ENCODE peak calls at places on chromosome 18, in seven cellular contexts. T, F, A, C, K, V and O are unnamed samples.

GRCh38 chr18:80143876-80144275 is 34.8 kb downstream of the ADNP2 start:
- DNase-seq in T (no peak), F (no peak), A (no peak), C (no peak), K (no peak), V (no peak), O (no peak)

GRCh38 chr18:51943281-51943680 is 396.7 kb upstream of the DCC start:
- DNase-seq in T (no peak), F (no peak), A (no peak), C (no peak), K (no peak), V (no peak), O (no peak)

GRCh38 chr18:56505971-56506370 is 132.4 kb downstream of the TXNL1 start:
- DNase-seq in T (no peak), F (no peak), A (no peak), C (no peak), K (no peak), V (no peak), O (no peak)

GRCh38 chr18:48902023-48902855 is 48.5 kb downstream of the SMAD7 start:
- DNase-seq in T (no peak), F (peak), A (peak), C (peak), K (no peak), V (peak), O (no peak)

GRCh38 chr18:51621103-51621969 is 423.9 kb upstream of the MEX3C start:
- DNase-seq in T (peak), F (peak), A (peak), C (peak), K (no peak), V (peak), O (peak)

GRCh38 chr18:58953627-58954026 is 89.0 kb downstream of the ZNF532 start:
- DNase-seq in T (no peak), F (no peak), A (no peak), C (peak), K (no peak), V (peak), O (no peak)

GRCh38 chr18:78006006-78006802 is 756.6 kb downstream of the GALR1 start:
- DNase-seq in T (no peak), F (no peak), A (no peak), C (no peak), K (no peak), V (no peak), O (no peak)

GRCh38 chr18:25251127-25251526 is 100.8 kb downstream of the ZNF521 start:
- DNase-seq in T (no peak), F (no peak), A (no peak), C (no peak), K (no peak), V (no peak), O (no peak)

GRCh38 chr18:25875574-25875973 is 214.8 kb downstream of the SS18 start:
- DNase-seq in T (no peak), F (no peak), A (no peak), C (no peak), K (no peak), V (peak), O (no peak)

GRCh38 chr18:9792565-9793226 is 84.6 kb downstream of the RAB31 start:
- DNase-seq in T (peak), F (no peak), A (peak), C (no peak), K (no peak), V (peak), O (peak)

GRCh38 chr18:69817335-69817935 is 130.2 kb downstream of the CD226 start:
- DNase-seq in T (no peak), F (no peak), A (no peak), C (no peak), K (no peak), V (no peak), O (no peak)

GRCh38 chr18:10378688-10379465 is 75.6 kb upstream of the APCDD1 start:
- DNase-seq in T (no peak), F (no peak), A (no peak), C (no peak), K (no peak), V (peak), O (no peak)

GRCh38 chr18:8835556-8835955 is 130.2 kb downstream of the MTCL1 start:
- DNase-seq in T (no peak), F (no peak), A (no peak), C (no peak), K (no peak), V (no peak), O (no peak)

GRCh38 chr18:50473896-50474295 is 86.0 kb upstream of the MAPK4 start:
- DNase-seq in T (no peak), F (no peak), A (no peak), C (no peak), K (no peak), V (peak), O (no peak)

GRCh38 chr18:70022636-70023035 is 75.0 kb upstream of the CD226 start:
- DNase-seq in T (no peak), F (no peak), A (no peak), C (no peak), K (no peak), V (no peak), O (no peak)

GRCh38 chr18:77086034-77086433 is 46.5 kb downstream of the MBP start:
- DNase-seq in T (no peak), F (no peak), A (no peak), C (no peak), K (no peak), V (no peak), O (no peak)

GRCh38 chr18:29741481-29741880 is 1301.1 kb downstream of the DSC3 start:
- DNase-seq in T (no peak), F (no peak), A (no peak), C (no peak), K (no peak), V (no peak), O (no peak)

GRCh38 chr18:63405986-63406385 is 16.3 kb downstream of the VPS4B start:
- DNase-seq in T (no peak), F (no peak), A (no peak), C (peak), K (no peak), V (no peak), O (no peak)

GRCh38 chr18:74342416-74343043 is 26.9 kb downstream of the C18orf63 start:
- DNase-seq in T (peak), F (no peak), A (no peak), C (no peak), K (peak), V (peak), O (peak)

GRCh38 chr18:12461326-12461725 is 53.6 kb downstream of the PRELID3A start:
- DNase-seq in T (no peak), F (no peak), A (no peak), C (no peak), K (no peak), V (no peak), O (no peak)

GRCh38 chr18:9914584-9915290 is 921 bp downstream of the VAPA start:
- DNase-seq in T (peak), F (no peak), A (peak), C (peak), K (peak), V (peak), O (peak)

GRCh38 chr18:7877609-7878008 is 310.5 kb downstream of the PTPRM start:
- DNase-seq in T (no peak), F (no peak), A (no peak), C (no peak), K (no peak), V (peak), O (no peak)

GRCh38 chr18:9613550-9614400 is 584 bp downstream of the PPP4R1 start:
- DNase-seq in T (peak), F (peak), A (peak), C (peak), K (peak), V (peak), O (peak)

GRCh38 chr18:37574113-37574512 is 8.5 kb upstream of the CELF4 start:
- DNase-seq in T (no peak), F (no peak), A (no peak), C (no peak), K (no peak), V (peak), O (no peak)

GRCh38 chr18:57771183-57771582 is 31.9 kb downstream of the ATP8B1 start:
- DNase-seq in T (no peak), F (no peak), A (no peak), C (no peak), K (no peak), V (peak), O (no peak)

GRCh38 chr18:49094136-49094535 is 143.4 kb upstream of the SMAD7 start:
- DNase-seq in T (no peak), F (no peak), A (no peak), C (no peak), K (no peak), V (no peak), O (no peak)

GRCh38 chr18:61545281-61546245 is 212.3 kb downstream of the CDH20 start:
- DNase-seq in T (no peak), F (no peak), A (no peak), C (no peak), K (no peak), V (no peak), O (no peak)

GRCh38 chr18:23049698-23050373 is 85.4 kb upstream of the CABLES1 start:
- DNase-seq in T (peak), F (no peak), A (no peak), C (no peak), K (peak), V (no peak), O (peak)

GRCh38 chr18:3596324-3597158 is 146.6 kb downstream of the TGIF1 start:
- DNase-seq in T (peak), F (peak), A (peak), C (peak), K (peak), V (peak), O (peak)

GRCh38 chr18:63867368-63867767 is 20.1 kb upstream of the SERPINB2 start:
- DNase-seq in T (no peak), F (no peak), A (no peak), C (no peak), K (no peak), V (no peak), O (no peak)

GRCh38 chr18:4453712-4454547 is 1.2 kb downstream of the DLGAP1 start:
- DNase-seq in T (no peak), F (no peak), A (peak), C (no peak), K (no peak), V (no peak), O (no peak)

GRCh38 chr18:36309436-36310391 is 12.2 kb downstream of the FHOD3 start:
- DNase-seq in T (no peak), F (no peak), A (peak), C (no peak), K (no peak), V (no peak), O (no peak)

GRCh38 chr18:10403675-10404074 is 50.8 kb upstream of the APCDD1 start:
- DNase-seq in T (no peak), F (no peak), A (no peak), C (no peak), K (no peak), V (no peak), O (no peak)

GRCh38 chr18:43589611-43590151 is 312.4 kb upstream of the SYT4 start:
- DNase-seq in T (no peak), F (no peak), A (peak), C (peak), K (no peak), V (no peak), O (no peak)

GRCh38 chr18:21012308-21012707 is 99.3 kb downstream of the ROCK1 start:
- DNase-seq in T (no peak), F (no peak), A (no peak), C (no peak), K (no peak), V (no peak), O (no peak)

GRCh38 chr18:73908323-73908722 is 239.3 kb downstream of the FBXO15 start:
- DNase-seq in T (no peak), F (no peak), A (peak), C (no peak), K (no peak), V (peak), O (no peak)

GRCh38 chr18:54531402-54532065 is 59.5 kb upstream of the DYNAP start:
- DNase-seq in T (no peak), F (no peak), A (peak), C (no peak), K (no peak), V (no peak), O (no peak)

GRCh38 chr18:36871801-36872200 is 42.9 kb downstream of the KIAA1328 start:
- DNase-seq in T (no peak), F (no peak), A (no peak), C (no peak), K (no peak), V (no peak), O (no peak)

GRCh38 chr18:61991201-61991600 is 98.4 kb upstream of the RNF152 start:
- DNase-seq in T (no peak), F (no peak), A (no peak), C (no peak), K (no peak), V (no peak), O (no peak)